ENCODE peak calls at places on chromosomes 2 and 18, in eight cellular contexts. V, R, I, Z, F, E, H and A are unnamed samples. For H3K4me1, the result is how much of the 10 kb centered on the place peaks cover.

GRCh38 chr18:46408334-46408987 is 248.6 kb downstream of the LOXHD1 start:
- DNase-seq in V (no peak), R (no peak), I (peak), Z (no peak), F (no peak), E (no peak), H (no peak), A (no peak)

GRCh38 chr2:28391564-28392296 is 928 bp upstream of the FOSL2 start:
- DNase-seq in V (peak), R (peak), I (peak), Z (peak), F (peak), E (peak), H (peak), A (peak)

GRCh38 chr18:34595673-34596072 is 114.4 kb upstream of the DTNA start:
- DNase-seq in V (no peak), R (no peak), I (no peak), Z (no peak), F (no peak), E (peak), H (no peak), A (no peak)

GRCh38 chr2:195021704-195022513 is 635.1 kb upstream of the SLC39A10 start:
- DNase-seq in V (no peak), R (no peak), I (no peak), Z (no peak), F (no peak), E (no peak), H (no peak), A (no peak)

GRCh38 chr2:234102112-234102511 is 51.6 kb downstream of the SPP2 start:
- DNase-seq in V (peak), R (peak), I (no peak), Z (no peak), F (no peak), E (peak), H (no peak), A (no peak)

GRCh38 chr2:162245737-162246136 is 2.5 kb upstream of the FAP start:
- DNase-seq in V (no peak), R (no peak), I (no peak), Z (no peak), F (no peak), E (no peak), H (no peak), A (no peak)

GRCh38 chr18:76376668-76377358 is 118.2 kb downstream of the ZNF516 start:
- DNase-seq in V (no peak), R (no peak), I (no peak), Z (peak), F (no peak), E (no peak), H (no peak), A (peak)

GRCh38 chr2:120605231-120605935 is 130.3 kb upstream of the GLI2 start:
- DNase-seq in V (no peak), R (no peak), I (no peak), Z (no peak), F (no peak), E (no peak), H (no peak), A (peak)

GRCh38 chr2:44951124-44951523 is 9.6 kb downstream of the SIX3 start:
- DNase-seq in V (no peak), R (no peak), I (no peak), Z (no peak), F (no peak), E (no peak), H (no peak), A (peak)

GRCh38 chr2:66490588-66491001 is 55.7 kb downstream of the MEIS1 start:
- DNase-seq in V (no peak), R (no peak), I (no peak), Z (no peak), F (no peak), E (no peak), H (no peak), A (no peak)

GRCh38 chr2:228545041-228545440 is 363.6 kb upstream of the SPHKAP start:
- DNase-seq in V (no peak), R (no peak), I (no peak), Z (no peak), F (no peak), E (no peak), H (no peak), A (no peak)

GRCh38 chr2:206260427-206261012 is 13.9 kb upstream of the ZDBF2 start:
- DNase-seq in V (no peak), R (no peak), I (peak), Z (no peak), F (no peak), E (no peak), H (peak), A (no peak)

GRCh38 chr2:98377569-98377968 is 31.3 kb downstream of the CNGA3 start:
- DNase-seq in V (no peak), R (no peak), I (no peak), Z (no peak), F (no peak), E (no peak), H (no peak), A (no peak)

GRCh38 chr2:34403512-34403911 is 804.4 kb upstream of the FAM98A start:
- DNase-seq in V (no peak), R (no peak), I (no peak), Z (no peak), F (no peak), E (no peak), H (no peak), A (no peak)

GRCh38 chr2:167489307-167489706 is 601.0 kb downstream of the XIRP2 start:
- DNase-seq in V (no peak), R (no peak), I (no peak), Z (no peak), F (no peak), E (no peak), H (no peak), A (no peak)

GRCh38 chr2:23686405-23687029 is 240.4 kb downstream of the ATAD2B start:
- DNase-seq in V (no peak), R (no peak), I (no peak), Z (no peak), F (no peak), E (no peak), H (no peak), A (no peak)

GRCh38 chr2:12498703-12499102 is 218.0 kb upstream of the TRIB2 start:
- DNase-seq in V (no peak), R (no peak), I (no peak), Z (no peak), F (no peak), E (no peak), H (no peak), A (no peak)

GRCh38 chr2:176096243-176096985 is 3.2 kb upstream of the HOXD12 start:
- DNase-seq in V (no peak), R (no peak), I (no peak), Z (no peak), F (no peak), E (no peak), H (no peak), A (no peak)

GRCh38 chr18:80200171-80200931 is 47.0 kb downstream of the PARD6G start:
- DNase-seq in V (no peak), R (no peak), I (peak), Z (no peak), F (no peak), E (no peak), H (no peak), A (no peak)

GRCh38 chr2:177078416-177078815 is 134.2 kb upstream of the HNRNPA3 start:
- DNase-seq in V (peak), R (peak), I (no peak), Z (peak), F (peak), E (no peak), H (peak), A (no peak)

GRCh38 chr2:112138143-112139032 is at the start of gene FBLN7:
- DNase-seq in V (no peak), R (no peak), I (no peak), Z (no peak), F (no peak), E (no peak), H (no peak), A (no peak)

GRCh38 chr2:112821142-112821541 is 15.4 kb downstream of the IL1B start:
- DNase-seq in V (no peak), R (no peak), I (no peak), Z (no peak), F (no peak), E (no peak), H (no peak), A (no peak)

GRCh38 chr2:26580751-26581150 is 60.4 kb downstream of the CIB4 start:
- DNase-seq in V (no peak), R (no peak), I (no peak), Z (no peak), F (peak), E (no peak), H (no peak), A (peak)

GRCh38 chr2:86308984-86309695 is 28.3 kb downstream of the REEP1 start:
- DNase-seq in V (no peak), R (no peak), I (no peak), Z (no peak), F (no peak), E (no peak), H (no peak), A (no peak)

GRCh38 chr2:190804182-190804795 is 76.3 kb upstream of the GLS start:
- DNase-seq in V (no peak), R (no peak), I (no peak), Z (no peak), F (no peak), E (peak), H (peak), A (no peak)

GRCh38 chr2:199861116-199861774 is 10.3 kb upstream of the FTCDNL1 start:
- DNase-seq in V (no peak), R (no peak), I (peak), Z (no peak), F (no peak), E (peak), H (no peak), A (no peak)

GRCh38 chr18:58263733-58264469 is 219.9 kb downstream of the NEDD4L start:
- DNase-seq in V (no peak), R (no peak), I (no peak), Z (no peak), F (no peak), E (no peak), H (no peak), A (no peak)

GRCh38 chr2:183579686-183580085 is 455.4 kb downstream of the NUP35 start:
- DNase-seq in V (no peak), R (no peak), I (no peak), Z (no peak), F (no peak), E (no peak), H (no peak), A (no peak)

DNA sequence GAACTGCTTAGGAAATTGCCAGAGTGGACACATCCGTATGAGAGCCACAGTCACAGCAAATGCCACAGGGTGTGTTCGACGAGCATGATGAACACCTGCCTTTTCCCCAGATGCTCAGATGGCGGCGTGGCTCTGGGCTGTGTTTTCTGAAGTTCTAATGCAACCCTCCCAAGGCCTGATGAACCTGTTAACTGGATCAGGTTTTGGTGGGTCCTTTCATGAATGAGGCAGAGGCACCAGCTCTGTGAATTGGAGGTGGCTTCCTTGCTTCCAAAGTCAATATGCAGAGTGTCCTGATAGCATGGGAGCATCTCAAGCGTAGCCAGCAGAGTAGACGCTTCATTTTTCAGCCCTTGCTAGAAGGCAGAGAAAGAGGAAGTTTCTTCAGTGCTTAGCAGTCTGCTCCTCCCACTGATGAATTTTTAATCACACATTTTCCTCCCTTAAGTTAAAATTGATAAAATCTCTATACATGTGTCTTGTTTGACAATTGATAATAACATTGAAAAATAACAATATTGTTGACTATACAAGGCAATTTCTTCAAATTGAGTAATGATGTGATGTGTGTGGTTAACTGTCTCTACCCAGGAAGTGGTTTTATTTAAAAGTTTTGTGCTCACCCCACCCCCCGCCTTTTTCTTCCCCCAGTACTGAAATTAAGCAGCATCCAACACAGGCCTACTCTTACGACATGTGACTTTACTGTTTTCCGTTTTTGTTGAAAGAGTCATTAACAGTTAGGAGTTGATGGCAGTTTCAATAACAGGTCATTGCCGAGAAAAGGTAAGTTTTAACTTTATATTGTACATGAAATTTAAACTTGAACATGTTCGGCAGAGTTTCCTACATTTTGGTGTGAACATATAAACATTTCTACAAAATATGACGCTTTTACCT is at the start of gene ARHGAP15:
- DNase-seq in V (peak), R (peak), I (no peak), Z (no peak), F (no peak), E (no peak), H (no peak), A (peak)
- TF ChIP-seq POLR2A in V (peak), R (no peak), I (no peak), Z (no peak), F (no peak), E (no peak), H (no peak), A (peak)

GRCh38 chr2:96118698-96119388 is 2.5 kb upstream of the ADRA2B start:
- DNase-seq in V (no peak), R (no peak), I (no peak), Z (no peak), F (no peak), E (no peak), H (no peak), A (peak)
- H3K4me1 ChIP-seq in V (under half), R (under half), I (under half), Z (under half), F (under half), E (under half), H (under half), A (under half)

DNA sequence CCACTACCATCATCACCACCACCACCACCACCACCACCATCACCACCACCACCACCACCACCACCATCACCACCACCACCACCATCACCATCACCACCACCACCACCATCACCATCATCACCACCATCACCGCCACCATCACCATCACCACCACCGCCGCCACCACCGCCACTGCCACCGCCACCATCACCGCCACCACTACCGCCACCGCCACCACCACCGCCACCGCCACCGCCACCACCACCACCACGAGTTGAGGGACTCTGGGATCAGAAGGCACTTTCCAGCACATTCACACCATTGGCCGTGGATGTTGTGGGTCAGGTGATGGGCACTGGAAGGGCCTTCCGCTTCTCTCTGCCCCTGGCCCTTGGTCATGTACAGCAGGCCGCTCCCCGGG is 48.8 kb downstream of the ODC1 start:
- DNase-seq in V (no peak), R (no peak), I (no peak), Z (no peak), F (no peak), E (no peak), H (no peak), A (no peak)
- H3K27ac ChIP-seq in V (peak), R (peak), I (no peak), Z (no peak), F (no peak), E (no peak), H (no peak), A (peak)

GRCh38 chr18:23300211-23300887 is 152.7 kb upstream of the RIOK3 start:
- DNase-seq in V (no peak), R (no peak), I (no peak), Z (no peak), F (no peak), E (no peak), H (no peak), A (no peak)

GRCh38 chr18:23302514-23302851 is 150.6 kb upstream of the RIOK3 start:
- DNase-seq in V (no peak), R (no peak), I (no peak), Z (no peak), F (no peak), E (no peak), H (no peak), A (no peak)

GRCh38 chr18:23301971-23302370 is 151.1 kb upstream of the RIOK3 start:
- DNase-seq in V (no peak), R (no peak), I (no peak), Z (no peak), F (no peak), E (no peak), H (no peak), A (no peak)

GRCh38 chr18:23306842-23307241 is 146.2 kb upstream of the RIOK3 start:
- DNase-seq in V (no peak), R (no peak), I (no peak), Z (no peak), F (no peak), E (no peak), H (no peak), A (no peak)

GRCh38 chr18:23302852-23303527 is 150.1 kb upstream of the RIOK3 start:
- DNase-seq in V (no peak), R (no peak), I (no peak), Z (no peak), F (no peak), E (no peak), H (no peak), A (no peak)
- TF ChIP-seq POLR2A in V (no peak), R (no peak), I (no peak), Z (no peak), F (no peak), E (no peak), H (no peak), A (no peak)